ENCODE peak calls at places on chromosome 22, in six cellular contexts. A is body of pancreas, D is stomach, N is lung, V is psoas muscle, L is fibroblast of lung. X is an unnamed sample.

GRCh38 chr22:50726643-50727340 is 11.2 kb upstream of the ACR start:
- DNase-seq in L (no peak), D (no peak), A (no peak), N (no peak), V (peak), X (no peak)

GRCh38 chr22:48568736-48569330 is 1258.8 kb downstream of the BRD1 start:
- DNase-seq in V (peak), D (no peak), L (no peak), N (no peak), A (no peak), X (no peak)

GRCh38 chr22:44068422-44069191 is 44.5 kb downstream of the PARVB start:
- DNase-seq in A (peak), V (no peak), D (no peak), L (no peak), N (peak), X (no peak)

GRCh38 chr22:26552466-26552865 is 37.5 kb downstream of the TPST2 start:
- DNase-seq in N (no peak), V (no peak), A (no peak), L (peak), D (no peak), X (no peak)

GRCh38 chr22:24155597-24156145 is 25.6 kb upstream of the SUSD2 start:
- DNase-seq in A (peak), L (peak), V (peak), D (peak), N (peak), X (no peak)

GRCh38 chr22:49203091-49203862 is 624.4 kb downstream of the BRD1 start:
- DNase-seq in N (no peak), A (peak), L (no peak), D (peak), V (no peak), X (no peak)

GRCh38 chr22:26708256-26709009 is 51.0 kb downstream of the MIAT start:
- DNase-seq in N (no peak), A (no peak), L (peak), V (no peak), D (no peak), X (no peak)

GRCh38 chr22:21972293-21972779 is 10.3 kb downstream of the TOP3B start:
- DNase-seq in V (no peak), L (no peak), D (no peak), N (no peak), A (peak), X (peak)

GRCh38 chr22:40392618-40393017 is 22.2 kb downstream of the SGSM3 start:
- DNase-seq in D (no peak), L (no peak), A (no peak), V (no peak), N (no peak), X (no peak)

GRCh38 chr22:44046485-44047141 is 22.5 kb downstream of the PARVB start:
- DNase-seq in V (no peak), N (no peak), A (no peak), D (no peak), L (no peak), X (no peak)

GRCh38 chr22:22408731-22409696 is 99.5 kb downstream of the ZNF280B start:
- DNase-seq in N (no peak), L (peak), V (no peak), A (peak), D (no peak), X (no peak)

DNA sequence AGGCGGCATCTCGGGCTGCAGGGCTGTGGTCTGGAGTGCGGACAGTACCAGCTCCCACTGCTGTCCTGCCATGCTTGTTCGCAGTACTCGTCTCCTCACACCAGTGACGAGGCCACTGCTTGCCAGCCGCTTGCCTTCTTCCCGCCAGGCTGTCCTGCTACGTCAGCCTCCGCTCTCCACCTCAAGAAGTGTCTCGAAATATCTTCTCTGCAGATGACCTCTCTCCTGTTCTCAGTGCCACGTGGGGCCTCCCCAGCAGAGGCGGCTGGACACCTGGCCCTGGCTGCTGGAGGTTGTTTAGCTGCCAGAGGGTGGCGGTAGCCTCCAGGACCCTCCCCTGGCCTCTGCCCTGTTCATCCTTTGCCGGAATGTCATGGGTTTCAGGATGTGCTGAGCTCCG is 3.1 kb upstream of the CCDC188 start:
- DNase-seq in L (no peak), V (no peak), D (no peak), A (no peak), N (no peak), X (no peak)
- H3K27ac ChIP-seq in L (no peak), V (no peak), D (no peak), A (no peak), N (no peak), X (no peak)

GRCh38 chr22:36238348-36239149 is 778 bp downstream of the APOL2 start:
- DNase-seq in V (no peak), A (peak), N (no peak), L (no peak), D (no peak), X (no peak)

GRCh38 chr22:36234919-36235318 is 4.4 kb downstream of the APOL2 start:
- DNase-seq in D (no peak), L (no peak), A (no peak), N (no peak), V (no peak), X (no peak)

GRCh38 chr22:36237462-36238347 is 1.6 kb downstream of the APOL2 start:
- DNase-seq in D (no peak), N (no peak), L (no peak), A (no peak), V (no peak), X (peak)

GRCh38 chr22:36235585-36235984 is 3.7 kb downstream of the APOL2 start:
- DNase-seq in A (no peak), V (no peak), N (no peak), D (no peak), L (no peak), X (no peak)

DNA sequence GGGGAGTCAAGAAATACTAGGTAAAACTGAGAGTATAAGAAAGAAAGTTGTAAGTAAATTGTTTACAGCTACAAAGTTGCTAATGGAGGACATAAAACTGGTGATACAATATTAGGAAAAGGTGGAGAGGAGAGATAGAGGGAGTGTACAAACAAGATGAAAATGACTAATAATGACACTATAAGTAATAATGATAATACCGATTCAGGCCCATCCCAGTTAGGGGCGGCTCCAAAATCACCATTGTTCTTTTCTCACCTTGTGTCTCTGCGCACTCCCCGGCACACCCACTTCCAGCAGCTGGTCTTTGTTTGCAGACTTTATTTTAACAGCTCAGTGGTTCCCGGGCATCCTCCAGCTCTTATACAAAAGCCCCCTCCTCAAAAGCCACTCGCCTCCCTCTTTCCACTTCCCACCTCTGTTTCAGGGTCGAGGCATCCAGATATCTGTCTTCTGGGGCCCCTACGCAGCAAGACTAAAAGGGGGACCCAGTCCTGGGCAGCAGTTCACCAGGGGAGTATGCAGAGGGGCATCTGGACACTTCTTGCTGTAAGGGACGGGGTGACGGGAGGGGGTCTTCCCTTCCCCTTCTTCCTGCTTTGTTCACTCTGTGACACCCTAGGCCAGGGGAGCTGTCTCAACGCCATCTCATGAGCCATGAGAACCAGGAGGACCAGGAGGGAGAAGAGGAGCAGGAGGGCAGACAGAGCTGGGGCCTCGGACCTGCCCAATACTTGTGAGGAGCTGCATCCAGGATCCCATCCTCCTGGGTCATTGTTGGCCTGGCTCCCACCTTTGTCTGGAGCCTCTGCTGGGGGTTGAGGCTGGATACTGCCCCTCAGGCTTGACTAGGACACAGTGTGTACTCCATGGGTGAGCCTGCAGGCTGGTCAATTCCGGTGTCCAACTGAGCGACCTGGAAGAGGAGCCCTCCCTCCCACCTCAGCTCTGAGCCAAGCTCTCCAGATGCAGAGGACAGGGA is 2.7 kb downstream of the APOL2 start:
- DNase-seq in L (no peak), V (no peak), A (no peak), D (no peak), N (no peak), X (no peak)
- H3K4me3 ChIP-seq in L (no peak), V (peak), A (no peak), D (peak), N (no peak), X (peak)

DNA sequence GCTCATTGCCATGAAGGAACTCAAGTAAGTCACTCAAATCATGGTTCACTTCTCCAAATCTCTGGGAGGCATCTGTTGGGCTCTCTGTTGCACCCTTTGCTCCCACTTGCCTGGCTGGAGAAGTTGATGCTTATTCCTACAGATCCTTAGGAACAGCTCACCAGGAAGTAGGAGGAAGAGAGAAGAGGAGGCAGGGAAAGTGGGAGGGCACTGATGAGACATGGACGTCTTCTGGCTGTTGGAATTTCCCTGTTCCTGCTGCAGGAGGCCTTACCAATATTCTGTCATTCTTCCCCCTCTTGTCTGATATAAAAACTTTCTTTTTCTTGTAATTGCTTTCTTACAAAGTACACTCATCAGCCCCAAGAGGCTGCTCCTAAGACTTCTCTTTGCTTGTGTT is 13.6 kb downstream of the POLR2F start:
- DNase-seq in N (no peak), D (no peak), L (no peak), A (no peak), V (no peak), X (no peak)
- H3K27ac ChIP-seq in N (no peak), D (no peak), L (no peak), A (no peak), V (no peak), X (no peak)

DNA sequence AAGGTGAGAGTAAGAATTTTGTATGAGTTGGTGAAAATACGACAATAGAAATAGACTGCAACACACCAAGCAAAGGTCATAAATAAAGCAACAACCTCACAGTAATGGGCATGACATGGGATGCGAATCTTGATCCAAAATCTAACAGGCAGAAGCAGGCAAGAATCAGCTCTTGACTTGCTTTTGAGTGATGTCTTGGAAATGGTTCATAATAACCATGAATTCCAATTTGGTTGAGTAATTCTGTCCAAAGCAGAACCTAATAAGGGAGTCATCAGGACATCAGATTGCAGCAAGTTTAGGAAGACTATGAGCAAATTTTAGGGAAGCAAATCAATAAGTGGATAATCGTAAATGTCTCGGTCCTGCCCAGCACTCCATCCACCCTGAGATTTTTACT is 224.0 kb upstream of the ISX start:
- DNase-seq in D (no peak), L (peak), N (no peak), A (no peak), V (no peak), X (no peak)
- H3K4me3 ChIP-seq in D (no peak), L (no peak), N (no peak), A (no peak), V (no peak), X (no peak)

X was measured in CD4-positive, CD25-positive, alpha-beta regulatory T cell.